ENCODE peak calls at places on chromosome 11, in ten cellular contexts. One of them, this sample, is unnamed.

GRCh38 chr11:115360186-115360824 is 143.9 kb downstream of the CADM1 start:
- DNase-seq in RWPE1: no peak
- DNase-seq in CD14-positive monocyte: no peak
- DNase-seq in choroid plexus epithelial cell: no peak
- DNase-seq in AG10803: no peak
- DNase-seq in AG04449: no peak
- DNase-seq in fibroblast of lung: peak; percentile 61
- DNase-seq in astrocyte of the spinal cord: no peak
- DNase-seq in NB4: no peak
- DNase-seq in psoas muscle: no peak
- DNase-seq in this sample: no peak

GRCh38 chr11:63951779-63952536 is 13.2 kb downstream of the NAA40 start:
- DNase-seq in RWPE1: no peak
- DNase-seq in CD14-positive monocyte: no peak
- DNase-seq in choroid plexus epithelial cell: peak; percentile 31
- DNase-seq in AG10803: no peak
- DNase-seq in AG04449: no peak
- DNase-seq in fibroblast of lung: no peak
- DNase-seq in astrocyte of the spinal cord: no peak
- DNase-seq in NB4: peak; percentile 92
- DNase-seq in psoas muscle: no peak
- DNase-seq in this sample: no peak

GRCh38 chr11:112293614-112294013 is 33.0 kb upstream of the PLET1 start:
- DNase-seq in RWPE1: no peak
- DNase-seq in CD14-positive monocyte: no peak
- DNase-seq in choroid plexus epithelial cell: no peak
- DNase-seq in AG10803: no peak
- DNase-seq in AG04449: no peak
- DNase-seq in fibroblast of lung: no peak
- DNase-seq in astrocyte of the spinal cord: no peak
- DNase-seq in NB4: no peak
- DNase-seq in psoas muscle: no peak
- DNase-seq in this sample: no peak

GRCh38 chr11:2744166-2744565 is 44.4 kb upstream of the KCNQ1OT1 start:
- DNase-seq in RWPE1: no peak
- DNase-seq in CD14-positive monocyte: peak; percentile 24
- DNase-seq in choroid plexus epithelial cell: no peak
- DNase-seq in AG10803: no peak
- DNase-seq in AG04449: no peak
- DNase-seq in fibroblast of lung: no peak
- DNase-seq in astrocyte of the spinal cord: no peak
- DNase-seq in NB4: no peak
- DNase-seq in psoas muscle: no peak
- DNase-seq in this sample: peak; percentile 52

GRCh38 chr11:86749376-86749775 is 51.0 kb upstream of the PRSS23 start:
- DNase-seq in RWPE1: no peak
- DNase-seq in CD14-positive monocyte: no peak
- DNase-seq in choroid plexus epithelial cell: no peak
- DNase-seq in AG10803: no peak
- DNase-seq in AG04449: no peak
- DNase-seq in fibroblast of lung: no peak
- DNase-seq in astrocyte of the spinal cord: no peak
- DNase-seq in NB4: no peak
- DNase-seq in psoas muscle: no peak
- DNase-seq in this sample: no peak

GRCh38 chr11:62573006-62573591 is 592 bp downstream of the EEF1G start:
- DNase-seq in RWPE1: peak; percentile 29
- DNase-seq in CD14-positive monocyte: no peak
- DNase-seq in choroid plexus epithelial cell: peak; percentile 45
- DNase-seq in AG10803: no peak
- DNase-seq in AG04449: no peak
- DNase-seq in fibroblast of lung: no peak
- DNase-seq in astrocyte of the spinal cord: peak; percentile 18
- DNase-seq in NB4: peak; percentile 59
- DNase-seq in psoas muscle: no peak
- DNase-seq in this sample: no peak

GRCh38 chr11:41612415-41612814 is 153.0 kb upstream of the LRRC4C start:
- DNase-seq in RWPE1: no peak
- DNase-seq in CD14-positive monocyte: no peak
- DNase-seq in choroid plexus epithelial cell: no peak
- DNase-seq in AG10803: peak; percentile 8
- DNase-seq in AG04449: no peak
- DNase-seq in fibroblast of lung: peak; percentile 32
- DNase-seq in astrocyte of the spinal cord: peak; percentile 3
- DNase-seq in NB4: peak; percentile 1
- DNase-seq in psoas muscle: no peak
- DNase-seq in this sample: no peak

GRCh38 chr11:9535189-9535781 is 38.2 kb upstream of the WEE1 start:
- DNase-seq in RWPE1: no peak
- DNase-seq in CD14-positive monocyte: peak; percentile 84
- DNase-seq in choroid plexus epithelial cell: peak; percentile 66
- DNase-seq in AG10803: peak; percentile 95
- DNase-seq in AG04449: no peak
- DNase-seq in fibroblast of lung: peak; percentile 13
- DNase-seq in astrocyte of the spinal cord: no peak
- DNase-seq in NB4: peak; percentile 92
- DNase-seq in psoas muscle: peak; percentile 83
- DNase-seq in this sample: no peak

GRCh38 chr11:2518112-2518982 is 73.5 kb downstream of the KCNQ1 start:
- DNase-seq in RWPE1: no peak
- DNase-seq in CD14-positive monocyte: peak; percentile 41
- DNase-seq in choroid plexus epithelial cell: no peak
- DNase-seq in AG10803: no peak
- DNase-seq in AG04449: no peak
- DNase-seq in fibroblast of lung: no peak
- DNase-seq in astrocyte of the spinal cord: no peak
- DNase-seq in NB4: no peak
- DNase-seq in psoas muscle: peak; percentile 6
- DNase-seq in this sample: peak; percentile 75

GRCh38 chr11:9639099-9639498 is 24.8 kb upstream of the SWAP70 start:
- DNase-seq in RWPE1: no peak
- DNase-seq in CD14-positive monocyte: no peak
- DNase-seq in choroid plexus epithelial cell: no peak
- DNase-seq in AG10803: no peak
- DNase-seq in AG04449: no peak
- DNase-seq in fibroblast of lung: no peak
- DNase-seq in astrocyte of the spinal cord: no peak
- DNase-seq in NB4: peak; percentile 56
- DNase-seq in psoas muscle: peak; percentile 60
- DNase-seq in this sample: no peak

GRCh38 chr11:88359529-88359928 is 22.0 kb upstream of the CTSC start:
- DNase-seq in RWPE1: no peak
- DNase-seq in CD14-positive monocyte: no peak
- DNase-seq in choroid plexus epithelial cell: no peak
- DNase-seq in AG10803: no peak
- DNase-seq in AG04449: no peak
- DNase-seq in fibroblast of lung: no peak
- DNase-seq in astrocyte of the spinal cord: no peak
- DNase-seq in NB4: peak; percentile 80
- DNase-seq in psoas muscle: no peak
- DNase-seq in this sample: no peak

GRCh38 chr11:14339356-14339755 is 19.6 kb downstream of the RRAS2 start:
- DNase-seq in RWPE1: no peak
- DNase-seq in CD14-positive monocyte: no peak
- DNase-seq in choroid plexus epithelial cell: no peak
- DNase-seq in AG10803: no peak
- DNase-seq in AG04449: no peak
- DNase-seq in fibroblast of lung: no peak
- DNase-seq in astrocyte of the spinal cord: no peak
- DNase-seq in NB4: no peak
- DNase-seq in psoas muscle: no peak
- DNase-seq in this sample: no peak
- TF ChIP-seq CTCF in RWPE1: no peak
- TF ChIP-seq CTCF in CD14-positive monocyte: no peak
- TF ChIP-seq CTCF in choroid plexus epithelial cell: no peak
- TF ChIP-seq CTCF in AG10803: no peak
- TF ChIP-seq CTCF in AG04449: no peak
- TF ChIP-seq CTCF in fibroblast of lung: no peak
- TF ChIP-seq CTCF in astrocyte of the spinal cord: no peak
- TF ChIP-seq CTCF in NB4: no peak
- TF ChIP-seq CTCF in psoas muscle: no peak
- TF ChIP-seq CTCF in this sample: no peak

GRCh38 chr11:101949846-101950245 is 33.5 kb upstream of the ANGPTL5 start:
- DNase-seq in RWPE1: no peak
- DNase-seq in CD14-positive monocyte: no peak
- DNase-seq in choroid plexus epithelial cell: no peak
- DNase-seq in AG10803: no peak
- DNase-seq in AG04449: no peak
- DNase-seq in fibroblast of lung: no peak
- DNase-seq in astrocyte of the spinal cord: no peak
- DNase-seq in NB4: no peak
- DNase-seq in psoas muscle: no peak
- DNase-seq in this sample: no peak

GRCh38 chr11:101944896-101945295 is 28.6 kb upstream of the ANGPTL5 start:
- DNase-seq in RWPE1: no peak
- DNase-seq in CD14-positive monocyte: no peak
- DNase-seq in choroid plexus epithelial cell: no peak
- DNase-seq in AG10803: no peak
- DNase-seq in AG04449: no peak
- DNase-seq in fibroblast of lung: no peak
- DNase-seq in astrocyte of the spinal cord: no peak
- DNase-seq in NB4: no peak
- DNase-seq in psoas muscle: no peak
- DNase-seq in this sample: no peak

DNA sequence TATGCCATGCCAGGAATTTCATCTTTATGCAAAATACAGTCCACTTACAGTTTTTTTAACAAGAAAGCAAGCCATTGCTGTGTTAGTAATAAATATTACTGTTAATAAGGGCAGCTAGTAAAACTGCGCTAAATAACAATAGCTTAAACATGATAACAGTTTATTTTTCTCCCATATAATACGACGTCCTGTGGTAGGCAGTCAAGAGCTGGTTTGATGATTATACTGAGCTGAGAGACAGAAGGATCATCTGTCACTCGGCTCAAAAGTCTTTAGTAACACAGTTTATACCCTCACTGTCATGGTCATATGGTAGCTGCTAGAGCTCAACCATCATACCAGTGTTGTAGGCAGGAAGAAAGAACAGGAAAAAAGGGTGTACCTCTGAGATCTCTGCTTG is 29.1 kb upstream of the ANGPTL5 start:
- DNase-seq in RWPE1: no peak
- DNase-seq in CD14-positive monocyte: no peak
- DNase-seq in choroid plexus epithelial cell: no peak
- DNase-seq in AG10803: no peak
- DNase-seq in AG04449: no peak
- DNase-seq in fibroblast of lung: no peak
- DNase-seq in astrocyte of the spinal cord: no peak
- DNase-seq in NB4: no peak
- DNase-seq in psoas muscle: no peak
- DNase-seq in this sample: no peak
- TF ChIP-seq CTCF in RWPE1: no peak
- TF ChIP-seq CTCF in CD14-positive monocyte: no peak
- TF ChIP-seq CTCF in choroid plexus epithelial cell: no peak
- TF ChIP-seq CTCF in AG10803: no peak
- TF ChIP-seq CTCF in AG04449: no peak
- TF ChIP-seq CTCF in fibroblast of lung: no peak
- TF ChIP-seq CTCF in astrocyte of the spinal cord: no peak
- TF ChIP-seq CTCF in NB4: no peak
- TF ChIP-seq CTCF in psoas muscle: no peak
- TF ChIP-seq CTCF in this sample: no peak

GRCh38 chr11:36478700-36479329 is 31.3 kb downstream of the TRAF6 start:
- DNase-seq in RWPE1: peak; percentile 28
- DNase-seq in CD14-positive monocyte: no peak
- DNase-seq in choroid plexus epithelial cell: peak; percentile 81
- DNase-seq in AG10803: peak; percentile 62
- DNase-seq in AG04449: no peak
- DNase-seq in fibroblast of lung: peak; percentile 43
- DNase-seq in astrocyte of the spinal cord: peak; percentile 72
- DNase-seq in NB4: peak; percentile 59
- DNase-seq in psoas muscle: no peak
- DNase-seq in this sample: no peak
- TF ChIP-seq CTCF in RWPE1: peak; percentile 44
- TF ChIP-seq CTCF in CD14-positive monocyte: peak; percentile 77
- TF ChIP-seq CTCF in choroid plexus epithelial cell: peak; percentile 79
- TF ChIP-seq CTCF in AG10803: peak; percentile 87
- TF ChIP-seq CTCF in AG04449: peak; percentile 53
- TF ChIP-seq CTCF in fibroblast of lung: peak; percentile 66
- TF ChIP-seq CTCF in astrocyte of the spinal cord: peak; percentile 73
- TF ChIP-seq CTCF in NB4: peak; percentile 54
- TF ChIP-seq CTCF in psoas muscle: peak; percentile 53
- TF ChIP-seq CTCF in this sample: peak; percentile 88

DNA sequence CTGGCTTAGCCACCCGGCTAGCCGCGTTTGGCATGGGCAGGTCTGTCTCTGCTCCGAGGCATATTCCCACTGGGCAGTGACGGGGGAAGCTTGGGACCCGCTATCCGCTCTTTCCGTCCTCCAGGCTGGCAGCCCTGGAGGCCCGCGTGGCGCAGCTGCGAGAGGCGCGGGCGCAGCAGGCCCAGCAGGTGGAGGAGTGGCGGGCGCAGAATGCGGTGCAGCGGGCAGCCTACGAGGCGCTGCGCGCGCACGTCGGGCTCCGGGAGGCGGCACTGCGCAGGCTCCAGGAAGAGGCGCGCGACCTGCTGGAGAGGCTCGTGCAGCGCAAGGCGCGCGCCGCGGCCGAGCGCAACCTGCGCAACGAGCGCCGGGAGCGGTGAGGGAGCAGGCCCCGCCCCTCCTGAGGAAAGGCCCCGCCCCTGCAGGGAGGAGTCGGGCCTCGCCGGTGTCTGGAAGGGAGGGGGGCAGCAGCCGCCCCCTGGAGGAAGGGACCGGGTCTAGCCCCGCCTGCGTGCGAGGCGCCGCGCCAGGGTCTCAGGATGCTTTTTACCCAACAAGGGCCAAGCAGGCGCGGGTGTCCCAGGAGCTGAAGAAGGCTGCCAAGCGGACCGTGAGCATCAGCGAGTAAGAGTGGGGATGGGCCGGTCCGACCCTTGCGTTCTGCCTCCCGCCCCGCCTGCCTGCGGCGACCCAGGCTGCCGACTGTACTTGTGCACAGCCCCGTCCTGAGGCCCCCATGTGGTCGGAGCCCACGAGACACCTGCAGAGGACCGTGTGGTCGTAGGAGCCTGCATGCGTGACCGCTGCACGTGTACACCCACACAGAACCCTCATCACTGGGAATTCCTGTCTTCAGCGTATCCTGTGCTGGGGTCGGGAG is 7.9 kb downstream of the ATG16L2 start:
- DNase-seq in RWPE1: peak; percentile 92
- DNase-seq in CD14-positive monocyte: peak; percentile 81
- DNase-seq in choroid plexus epithelial cell: peak; percentile 90
- DNase-seq in AG10803: peak; percentile 76
- DNase-seq in AG04449: no peak
- DNase-seq in fibroblast of lung: peak; percentile 85
- DNase-seq in astrocyte of the spinal cord: peak; percentile 88
- DNase-seq in NB4: no peak
- DNase-seq in psoas muscle: peak; percentile 89
- DNase-seq in this sample: peak; percentile 95
- TF ChIP-seq CTCF in RWPE1: no peak
- TF ChIP-seq CTCF in CD14-positive monocyte: no peak
- TF ChIP-seq CTCF in choroid plexus epithelial cell: no peak
- TF ChIP-seq CTCF in AG10803: no peak
- TF ChIP-seq CTCF in AG04449: peak; percentile 37
- TF ChIP-seq CTCF in fibroblast of lung: no peak
- TF ChIP-seq CTCF in astrocyte of the spinal cord: no peak
- TF ChIP-seq CTCF in NB4: no peak
- TF ChIP-seq CTCF in psoas muscle: no peak
- TF ChIP-seq CTCF in this sample: peak; percentile 57

GRCh38 chr11:28674432-28675076 is 566.4 kb downstream of the METTL15 start:
- DNase-seq in RWPE1: no peak
- DNase-seq in CD14-positive monocyte: no peak
- DNase-seq in choroid plexus epithelial cell: peak; percentile 68
- DNase-seq in AG10803: peak; percentile 97
- DNase-seq in AG04449: peak; percentile 63
- DNase-seq in fibroblast of lung: peak; percentile 44
- DNase-seq in astrocyte of the spinal cord: peak; percentile 26
- DNase-seq in NB4: peak; percentile 24
- DNase-seq in psoas muscle: no peak
- DNase-seq in this sample: no peak
- TF ChIP-seq CTCF in RWPE1: no peak
- TF ChIP-seq CTCF in CD14-positive monocyte: no peak
- TF ChIP-seq CTCF in choroid plexus epithelial cell: peak; percentile 69
- TF ChIP-seq CTCF in AG10803: peak; percentile 59
- TF ChIP-seq CTCF in AG04449: peak; percentile 60
- TF ChIP-seq CTCF in fibroblast of lung: peak; percentile 25
- TF ChIP-seq CTCF in astrocyte of the spinal cord: peak; percentile 48
- TF ChIP-seq CTCF in NB4: peak; percentile 51
- TF ChIP-seq CTCF in psoas muscle: no peak
- TF ChIP-seq CTCF in this sample: peak; percentile 69